ENCODE peak calls at places on chromosomes 7 and 10, in seven cellular contexts. X is mammary epithelial cell, M is cardiac fibroblast, G is endothelial cell, H is tibial artery, P is breast epithelium, B is uterus. U is an unnamed sample.

GRCh38 chr7:45598697-45599520 is 24.7 kb downstream of the ADCY1 start:
- DNase-seq in P (peak; percentile 12), B (no peak), H (no peak), G (no peak), M (no peak), X (no peak), U (no peak)

GRCh38 chr7:149306854-149307253 is 44.9 kb downstream of the ZNF783 start:
- DNase-seq in M (no peak), X (no peak), P (no peak), G (no peak), H (no peak), B (no peak), U (no peak)

GRCh38 chr7:100865971-100866720 is 1.0 kb upstream of the TRIP6 start:
- DNase-seq in H (peak; percentile 92), X (peak; percentile 69), B (peak; percentile 88), P (peak; percentile 74), M (peak; percentile 49), G (no peak), U (no peak)

GRCh38 chr10:91172348-91172747 is 48.1 kb upstream of the PCGF5 start:
- DNase-seq in B (no peak), G (no peak), X (no peak), H (no peak), M (no peak), P (no peak), U (no peak)

GRCh38 chr10:119542990-119543813 is 683 bp upstream of the RGS10 start:
- DNase-seq in B (peak; percentile 54), M (peak; percentile 48), X (peak; percentile 65), G (peak; percentile 62), P (no peak), H (peak; percentile 77), U (peak; percentile 61)

GRCh38 chr10:95531041-95531809 is 29.9 kb downstream of the SORBS1 start:
- DNase-seq in B (no peak), G (no peak), P (no peak), X (no peak), M (no peak), H (no peak), U (no peak)

GRCh38 chr10:98224509-98224908 is 43.5 kb downstream of the LOXL4 start:
- DNase-seq in G (no peak), H (no peak), B (no peak), P (no peak), M (no peak), X (no peak), U (no peak)

GRCh38 chr10:128242641-128243040 is 116.4 kb upstream of the MKI67 start:
- DNase-seq in P (no peak), M (no peak), X (no peak), G (peak; percentile 33), H (no peak), B (no peak), U (no peak)

GRCh38 chr10:310976-311639 is 175.9 kb downstream of the ZMYND11 start:
- DNase-seq in B (no peak), G (no peak), H (no peak), M (peak; percentile 25), P (no peak), X (no peak), U (no peak)

GRCh38 chr10:5088703-5089261 is 5.4 kb upstream of the AKR1C3 start:
- DNase-seq in M (no peak), H (no peak), G (no peak), X (no peak), B (no peak), P (no peak), U (no peak)

GRCh38 chr7:23347007-23347681 is 48.0 kb downstream of the MALSU1 start:
- DNase-seq in X (peak; percentile 44), M (no peak), P (no peak), B (no peak), H (no peak), G (no peak), U (no peak)

GRCh38 chr7:138435231-138435919 is 24.7 kb upstream of the TRIM24 start:
- DNase-seq in B (no peak), H (no peak), M (no peak), X (peak; percentile 2), P (no peak), G (no peak), U (no peak)

GRCh38 chr7:138436388-138436787 is 23.7 kb upstream of the TRIM24 start:
- DNase-seq in G (no peak), B (no peak), H (no peak), P (no peak), X (no peak), M (no peak), U (no peak)

GRCh38 chr7:138442822-138443221 is 17.2 kb upstream of the TRIM24 start:
- DNase-seq in M (no peak), B (no peak), H (no peak), G (no peak), X (no peak), P (no peak), U (no peak)

GRCh38 chr7:138434458-138435093 is 25.5 kb upstream of the TRIM24 start:
- DNase-seq in H (no peak), B (no peak), P (no peak), X (no peak), G (no peak), M (no peak), U (no peak)

GRCh38 chr7:138440460-138440859 is 19.6 kb upstream of the TRIM24 start:
- DNase-seq in B (no peak), H (no peak), X (no peak), P (no peak), G (no peak), M (no peak), U (no peak)
- TF ChIP-seq CTCF in B (no peak), H (no peak), X (no peak), P (no peak), G (no peak), M (no peak), U (no peak)

DNA sequence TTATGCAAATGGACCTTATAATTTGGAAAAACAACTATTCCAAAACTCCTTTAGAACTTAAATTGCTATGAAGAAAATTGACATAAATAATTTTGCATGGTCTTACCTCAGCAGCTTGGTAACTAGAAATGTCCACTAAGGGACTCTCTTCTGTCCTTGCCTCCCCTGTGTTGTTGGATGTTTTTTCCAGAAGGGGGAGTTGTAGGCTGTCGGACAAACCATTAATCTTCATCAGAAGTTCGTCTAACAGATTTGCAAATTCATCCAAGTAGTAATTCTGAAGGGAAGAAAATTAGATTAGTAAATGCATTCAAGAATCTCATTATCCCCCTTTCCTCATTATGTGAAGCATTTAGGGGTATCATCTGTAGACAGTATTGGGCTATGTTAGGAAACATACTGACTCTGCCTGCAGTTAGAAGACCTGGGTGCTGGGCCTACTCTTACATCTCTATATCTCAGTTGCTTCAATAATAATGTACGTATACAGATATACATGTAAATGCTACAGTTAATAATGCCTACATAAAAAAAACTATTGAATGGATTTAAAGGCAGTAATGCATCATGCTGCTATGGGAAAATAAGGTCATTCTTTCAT is 155.6 kb downstream of the PKD1L1 start:
- DNase-seq in H (no peak), G (no peak), X (no peak), M (peak; percentile 59), B (no peak), P (no peak), U (no peak)
- TF ChIP-seq CTCF in H (no peak), G (peak; percentile 32), X (peak; percentile 55), M (peak; percentile 40), B (no peak), P (no peak), U (no peak)

GRCh38 chr7:86908948-86909347 is 150.5 kb downstream of the ELAPOR2 start:
- DNase-seq in P (no peak), X (no peak), B (no peak), M (peak; percentile 9), G (peak; percentile 33), H (no peak), U (no peak)

GRCh38 chr7:86900886-86901285 is 158.6 kb downstream of the ELAPOR2 start:
- DNase-seq in G (no peak), P (no peak), B (no peak), M (no peak), H (no peak), X (no peak), U (no peak)

GRCh38 chr7:86904949-86905834 is 154.3 kb downstream of the ELAPOR2 start:
- DNase-seq in M (peak; percentile 45), P (no peak), X (peak; percentile 4), H (no peak), B (no peak), G (peak; percentile 32), U (no peak)
- TF ChIP-seq CTCF in M (peak; percentile 70), P (peak; percentile 14), X (peak; percentile 62), H (peak; percentile 29), B (no peak), G (peak; percentile 35), U (no peak)

GRCh38 chr10:77082601-77083252 is 554.9 kb downstream of the KCNMA1 start:
- DNase-seq in P (no peak), M (no peak), G (peak; percentile 31), X (no peak), H (no peak), B (no peak), U (no peak)
- TF ChIP-seq CTCF in P (no peak), M (no peak), G (peak; percentile 65), X (no peak), H (no peak), B (no peak), U (no peak)

GRCh38 chr7:135232720-135233119 is 918 bp upstream of the STRA8 start:
- DNase-seq in P (no peak), B (no peak), H (no peak), M (no peak), X (no peak), G (no peak), U (no peak)
- TF ChIP-seq CTCF in P (no peak), B (no peak), H (no peak), M (peak; percentile 18), X (no peak), G (no peak), U (no peak)

DNA sequence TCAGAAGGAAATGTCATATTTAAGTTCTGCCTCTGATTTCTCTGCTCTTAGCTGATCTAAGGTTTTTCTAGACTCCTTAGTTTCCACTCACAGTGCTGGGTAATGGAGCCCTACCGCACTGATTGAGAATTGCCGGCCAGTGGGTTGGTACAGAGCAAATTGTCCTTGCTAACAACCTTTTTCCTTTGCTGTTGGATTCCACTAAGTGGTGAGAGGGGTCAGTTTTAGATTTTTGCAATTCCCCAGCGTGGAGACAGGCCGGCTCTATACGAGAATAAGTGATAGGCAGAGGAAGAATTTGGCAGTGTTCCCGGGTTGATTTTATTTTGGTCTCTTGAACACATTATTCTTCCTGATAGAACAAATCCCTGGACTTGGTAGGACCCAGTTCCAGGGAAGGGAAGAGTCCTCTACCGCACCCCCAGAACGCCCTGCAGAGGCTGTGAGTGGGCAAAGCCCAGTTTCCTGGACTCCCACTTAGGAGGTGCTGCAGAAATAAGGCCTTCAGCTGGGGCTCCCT is 2.9 kb upstream of the NRP1 start:
- DNase-seq in P (no peak), X (no peak), G (peak; percentile 6), M (peak; percentile 92), B (peak; percentile 45), H (no peak), U (no peak)
- TF ChIP-seq CTCF in P (peak; percentile 24), X (peak; percentile 19), G (peak; percentile 41), M (peak; percentile 41), B (no peak), H (peak; percentile 38), U (no peak)

U was measured in activated B cell treated with CpG ODN at 0.5 μM for 24 hours.